ENCODE peak calls at places on chromosome 9, in nine cellular contexts. O, T, A, I, H, B, F, C and E are unnamed samples.

GRCh38 chr9:116447914-116448313 is 239.2 kb upstream of the TRIM32 start:
- DNase-seq in O (no peak), T (no peak), A (no peak), I (no peak), H (no peak), B (no peak), F (no peak), C (no peak), E (no peak)

GRCh38 chr9:80061940-80062339 is 490.2 kb downstream of the TLE4 start:
- DNase-seq in O (peak; percentile 69), T (peak; percentile 83), A (no peak), I (no peak), H (no peak), B (peak; percentile 88), F (no peak), C (no peak), E (no peak)

GRCh38 chr9:79054500-79054899 is 517.3 kb upstream of the TLE4 start:
- DNase-seq in O (no peak), T (no peak), A (no peak), I (no peak), H (no peak), B (no peak), F (no peak), C (no peak), E (no peak)

GRCh38 chr9:121637441-121638222 is 13.8 kb upstream of the DAB2IP start:
- DNase-seq in O (peak; percentile 43), T (peak; percentile 59), A (no peak), I (no peak), H (no peak), B (no peak), F (no peak), C (no peak), E (no peak)

GRCh38 chr9:114392749-114393112 is 4.9 kb upstream of the AKNA start:
- DNase-seq in O (peak; percentile 31), T (no peak), A (no peak), I (no peak), H (no peak), B (no peak), F (no peak), C (no peak), E (no peak)

GRCh38 chr9:95752129-95752731 is 123.3 kb upstream of the ERCC6L2 start:
- DNase-seq in O (no peak), T (no peak), A (no peak), I (no peak), H (no peak), B (no peak), F (no peak), C (no peak), E (no peak)

GRCh38 chr9:75889977-75890540 is 414 bp upstream of the PCSK5 start:
- DNase-seq in O (peak; percentile 27), T (peak; percentile 37), A (peak; percentile 14), I (peak; percentile 16), H (no peak), B (no peak), F (no peak), C (no peak), E (no peak)

GRCh38 chr9:101184813-101185278 is 156.3 kb downstream of the PLPPR1 start:
- DNase-seq in O (no peak), T (no peak), A (no peak), I (no peak), H (no peak), B (no peak), F (peak; percentile 93), C (no peak), E (no peak)

GRCh38 chr9:108860354-108860753 is 1.7 kb upstream of the ACTL7A start:
- DNase-seq in O (no peak), T (no peak), A (no peak), I (no peak), H (no peak), B (no peak), F (no peak), C (no peak), E (no peak)

DNA sequence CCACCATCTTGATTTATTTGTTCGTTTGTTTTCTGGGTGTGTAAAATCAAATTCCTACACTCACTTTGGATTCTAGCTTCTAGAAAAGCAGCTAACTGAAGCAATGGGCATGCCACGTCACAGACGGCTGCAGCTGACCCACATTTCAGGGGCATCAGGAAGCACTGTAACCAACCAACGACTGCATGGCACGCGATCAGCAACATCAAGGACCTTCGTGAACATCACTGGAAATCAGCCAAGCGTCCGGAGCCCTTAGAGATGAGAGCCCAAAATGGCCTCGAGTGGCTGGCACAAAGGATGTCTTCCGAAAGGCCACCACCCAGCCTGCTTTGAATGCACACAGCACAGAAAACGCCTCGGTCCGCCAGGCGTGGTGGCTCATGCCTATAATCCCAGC is 191.1 kb downstream of the OLFM1 start:
- DNase-seq in O (no peak), T (no peak), A (no peak), I (no peak), H (no peak), B (no peak), F (no peak), C (no peak), E (no peak)
- TF ChIP-seq CTCF in O (no peak), T (no peak), A (no peak), I (no peak), H (no peak), B (no peak), F (no peak), C (no peak), E (no peak)

GRCh38 chr9:90727498-90727897 is 74.1 kb upstream of the SYK start:
- DNase-seq in O (no peak), T (no peak), A (no peak), I (no peak), H (no peak), B (no peak), F (no peak), C (no peak), E (no peak)

GRCh38 chr9:90729351-90729750 is 72.3 kb upstream of the SYK start:
- DNase-seq in O (no peak), T (no peak), A (no peak), I (no peak), H (no peak), B (no peak), F (no peak), C (no peak), E (no peak)

GRCh38 chr9:90724112-90724511 is 77.5 kb upstream of the SYK start:
- DNase-seq in O (peak; percentile 12), T (no peak), A (no peak), I (no peak), H (no peak), B (no peak), F (no peak), C (no peak), E (no peak)

GRCh38 chr9:90724880-90725279 is 76.7 kb upstream of the SYK start:
- DNase-seq in O (no peak), T (no peak), A (no peak), I (no peak), H (no peak), B (no peak), F (no peak), C (no peak), E (no peak)

GRCh38 chr9:90726215-90726614 is 75.4 kb upstream of the SYK start:
- DNase-seq in O (peak; percentile 2), T (no peak), A (no peak), I (no peak), H (no peak), B (no peak), F (peak; percentile 6), C (no peak), E (no peak)
- TF ChIP-seq CTCF in O (peak; percentile 33), T (no peak), A (no peak), I (no peak), H (no peak), B (no peak), F (no peak), C (peak; percentile 14), E (no peak)

GRCh38 chr9:128192601-128193371 is 1.4 kb upstream of the CIZ1 start:
- DNase-seq in O (peak; percentile 93), T (peak; percentile 92), A (peak; percentile 81), I (peak; percentile 77), H (no peak), B (peak; percentile 65), F (no peak), C (peak; percentile 75), E (peak; percentile 58)
- TF ChIP-seq CTCF in O (peak; percentile 60), T (no peak), A (peak; percentile 61), I (no peak), H (peak; percentile 57), B (no peak), F (no peak), C (peak; percentile 84), E (no peak)

DNA sequence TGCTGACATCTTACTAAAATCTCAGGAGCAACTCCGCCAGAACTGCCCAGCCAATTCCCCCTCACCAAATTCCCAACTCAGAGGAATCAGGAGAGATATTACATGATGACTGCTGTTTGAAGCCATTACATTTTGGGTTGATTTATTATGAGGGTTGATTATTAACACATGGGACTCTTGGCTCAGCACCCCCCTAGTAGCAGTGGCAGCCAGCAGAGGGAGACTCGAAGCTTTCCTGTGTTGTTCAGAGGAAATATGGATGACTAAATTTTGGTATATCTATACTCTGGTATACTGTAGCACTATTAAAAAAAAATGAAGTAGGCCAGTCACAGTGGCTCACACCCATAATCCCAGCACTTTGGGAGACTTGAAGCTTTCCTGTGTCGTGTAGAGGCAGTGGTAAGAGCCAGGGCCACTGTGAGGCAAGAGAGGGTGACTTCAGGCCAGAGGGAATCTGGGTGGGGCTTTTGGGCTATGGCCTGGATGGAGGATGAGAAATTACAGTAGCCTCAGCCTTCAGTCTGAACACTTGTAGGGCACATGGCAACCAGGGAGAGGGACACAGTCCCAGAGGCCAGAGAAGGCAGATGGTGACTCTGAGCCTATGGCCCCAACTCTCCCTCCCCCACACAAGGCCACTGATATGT is 111.4 kb downstream of the LHX2 start:
- DNase-seq in O (peak; percentile 43), T (no peak), A (no peak), I (no peak), H (no peak), B (peak; percentile 23), F (no peak), C (no peak), E (no peak)
- TF ChIP-seq CTCF in O (peak; percentile 67), T (no peak), A (no peak), I (peak; percentile 33), H (no peak), B (peak; percentile 68), F (peak; percentile 15), C (peak; percentile 45), E (no peak)

DNA sequence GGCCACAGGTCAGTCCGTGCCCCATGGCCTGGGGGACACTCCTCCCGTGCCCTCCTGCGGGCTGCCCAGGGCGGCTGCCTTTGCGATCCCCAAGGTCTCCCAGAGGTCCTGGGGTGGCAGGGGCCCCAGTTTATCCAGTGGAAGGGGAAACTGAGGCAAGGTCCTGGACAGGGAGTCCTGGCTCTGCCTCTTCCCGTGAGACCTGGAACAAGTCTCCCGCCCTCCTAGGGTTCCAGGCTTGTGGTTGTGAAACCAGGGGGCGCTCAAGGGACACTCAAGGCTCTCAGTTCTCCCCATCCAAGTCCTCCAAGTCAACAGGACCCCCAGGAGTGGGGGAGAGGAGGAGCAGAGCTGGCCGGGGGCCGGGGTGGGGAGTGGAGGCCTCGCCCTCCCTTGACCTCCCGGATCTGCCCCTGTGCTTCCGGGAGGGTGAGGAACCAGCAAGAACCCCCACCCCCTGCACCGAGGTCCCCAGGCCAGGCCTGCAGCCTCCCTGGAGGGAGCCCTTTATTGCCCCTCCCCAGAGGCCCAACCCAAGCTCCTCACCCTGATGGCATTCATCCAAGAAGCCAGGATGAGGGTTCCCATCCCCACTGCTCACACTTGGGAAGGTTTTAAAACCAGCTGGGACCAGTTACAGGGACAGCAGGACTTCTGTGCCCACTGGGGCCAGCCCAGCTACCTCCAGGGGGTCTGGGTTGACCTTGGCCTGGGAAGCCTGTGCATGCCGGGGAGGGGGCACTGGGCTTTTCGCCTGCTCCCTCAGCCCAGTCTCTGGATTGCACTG is 24.7 kb upstream of the TMEM250 start:
- DNase-seq in O (peak; percentile 26), T (no peak), A (no peak), I (no peak), H (no peak), B (no peak), F (peak; percentile 31), C (no peak), E (no peak)
- TF ChIP-seq CTCF in O (peak; percentile 58), T (no peak), A (peak; percentile 26), I (peak; percentile 24), H (no peak), B (peak; percentile 37), F (peak; percentile 78), C (peak; percentile 75), E (no peak)